ENCODE peak calls at places on chromosomes 13 and 19, in ten cellular contexts. P is H54; D is anterior cingulate cortex; I is AG09319; G is dermis blood vessel endothelial cell; C is activated T-cell treated with anti-CD3 and anti-CD28 coated beads for 1 hour; K is fibroblast of the aortic adventitia; V is aorta; F is colonic mucosa; Y is Jurkat, Clone E6-1. B is an unnamed sample.

GRCh38 chr19:57903298-57904174 is 12.9 kb downstream of the ZNF417 start:
- DNase-seq in G (peak; percentile 54), D (no peak), V (no peak), K (peak; percentile 59), F (no peak), C (no peak), P (peak; percentile 19), I (no peak), Y (peak; percentile 36), B (peak; percentile 79)

GRCh38 chr19:1003283-1003682 is 3.1 kb downstream of the GRIN3B start:
- DNase-seq in C (no peak), G (no peak), P (no peak), V (no peak), I (no peak), Y (no peak), F (no peak), K (no peak), D (no peak), B (no peak)

GRCh38 chr19:55640577-55641375 is at the start of gene ZNF580:
- DNase-seq in F (peak; percentile 58), Y (no peak), P (peak; percentile 94), D (peak; percentile 28), G (peak; percentile 70), C (no peak), K (peak; percentile 71), V (peak; percentile 90), I (peak; percentile 38), B (peak; percentile 73)

GRCh38 chr19:44585371-44586141 is 27.8 kb upstream of the IGSF23 start:
- DNase-seq in K (peak; percentile 62), D (no peak), P (no peak), V (no peak), I (no peak), G (peak; percentile 40), Y (no peak), C (no peak), F (no peak), B (no peak)

GRCh38 chr13:35927554-35927953 is 203.6 kb downstream of the DCLK1 start:
- DNase-seq in I (no peak), K (peak; percentile 91), D (no peak), G (peak; percentile 14), C (no peak), P (peak; percentile 28), Y (no peak), F (peak; percentile 20), V (no peak), B (no peak)

GRCh38 chr13:88000239-88000638 is 329.1 kb downstream of the SLITRK5 start:
- DNase-seq in K (no peak), V (no peak), G (no peak), P (no peak), Y (no peak), D (no peak), C (no peak), I (no peak), F (no peak), B (no peak)

GRCh38 chr19:51994048-51994644 is 7.5 kb upstream of the ZNF350 start:
- DNase-seq in G (no peak), F (no peak), D (no peak), V (no peak), K (peak; percentile 5), C (no peak), I (no peak), P (no peak), Y (no peak), B (no peak)

GRCh38 chr13:43516401-43516826 is 270.4 kb downstream of the ENOX1 start:
- DNase-seq in K (peak; percentile 96), D (no peak), F (no peak), Y (no peak), P (no peak), C (no peak), I (peak; percentile 67), V (no peak), G (no peak), B (no peak)

GRCh38 chr13:48155850-48156249 is 60.9 kb upstream of the MED4 start:
- DNase-seq in G (peak; percentile 87), I (no peak), V (no peak), Y (peak; percentile 75), P (peak; percentile 7), C (no peak), D (no peak), K (peak; percentile 61), F (no peak), B (no peak)

GRCh38 chr13:105365831-105366230 is 1169.6 kb downstream of the EFNB2 start:
- DNase-seq in D (no peak), Y (no peak), V (no peak), P (no peak), K (no peak), G (no peak), F (no peak), C (no peak), I (no peak), B (no peak)

GRCh38 chr13:114064516-114065140 is 67.8 kb downstream of the RASA3 start:
- DNase-seq in D (no peak), P (no peak), Y (no peak), K (peak; percentile 61), G (peak; percentile 26), F (no peak), I (no peak), C (no peak), V (no peak), B (no peak)

GRCh38 chr19:4512070-4512469 is 6.2 kb downstream of the PLIN4 start:
- DNase-seq in Y (no peak), G (no peak), I (no peak), P (no peak), C (no peak), K (no peak), F (no peak), V (no peak), D (no peak), B (no peak)

GRCh38 chr13:46492946-46493345 is 60.0 kb upstream of the LRCH1 start:
- DNase-seq in F (no peak), K (peak; percentile 81), C (no peak), D (no peak), Y (peak; percentile 40), G (peak; percentile 77), P (peak; percentile 6), V (no peak), I (no peak), B (no peak)

GRCh38 chr19:55699221-55699620 is 24.2 kb downstream of the EPN1 start:
- DNase-seq in K (no peak), Y (no peak), F (no peak), V (peak; percentile 43), D (no peak), G (no peak), C (no peak), P (no peak), I (no peak), B (peak; percentile 29)

GRCh38 chr13:67515895-67516294 is 285.8 kb upstream of the PCDH9 start:
- DNase-seq in C (no peak), P (no peak), K (peak; percentile 0), Y (no peak), V (no peak), F (no peak), D (no peak), I (no peak), G (no peak), B (no peak)

GRCh38 chr13:113952151-113952982 is 21.5 kb downstream of the C13orf46 start:
- DNase-seq in F (no peak), I (no peak), V (peak; percentile 72), G (no peak), D (no peak), P (no peak), Y (no peak), K (no peak), C (no peak), B (no peak)

GRCh38 chr13:108496364-108497215 is 132.8 kb upstream of the MYO16 start:
- DNase-seq in K (no peak), G (no peak), F (no peak), C (no peak), D (no peak), V (no peak), Y (no peak), I (no peak), P (no peak), B (no peak)

GRCh38 chr13:96650301-96650886 is 343.9 kb downstream of the OXGR1 start:
- DNase-seq in Y (no peak), F (no peak), I (no peak), P (peak; percentile 4), K (peak; percentile 72), V (no peak), G (no peak), D (no peak), C (no peak), B (no peak)

GRCh38 chr19:28444371-28444770 is 768.6 kb downstream of the UQCRFS1 start:
- DNase-seq in I (no peak), P (no peak), C (no peak), K (no peak), V (no peak), D (no peak), F (no peak), G (no peak), Y (no peak), B (no peak)

GRCh38 chr19:38455031-38455430 is 21.5 kb downstream of the RYR1 start:
- DNase-seq in F (no peak), P (no peak), D (no peak), V (no peak), G (peak; percentile 41), Y (peak; percentile 17), I (no peak), K (peak; percentile 16), C (no peak), B (no peak)

GRCh38 chr19:34838248-34838647 is 65.2 kb upstream of the ZNF599 start:
- DNase-seq in I (no peak), V (no peak), Y (no peak), P (no peak), K (no peak), F (no peak), G (peak; percentile 60), D (no peak), C (no peak), B (no peak)

GRCh38 chr13:42735011-42735410 is 46.4 kb upstream of the FAM216B start:
- DNase-seq in D (no peak), Y (no peak), V (no peak), C (no peak), G (no peak), K (no peak), P (no peak), I (no peak), F (no peak), B (no peak)

GRCh38 chr19:2059422-2060201 is 8.6 kb upstream of the MKNK2 start:
- DNase-seq in Y (no peak), D (no peak), C (no peak), F (peak; percentile 93), I (peak; percentile 77), P (peak; percentile 78), G (peak; percentile 23), K (peak; percentile 88), V (peak; percentile 91), B (peak; percentile 98)

GRCh38 chr19:35005256-35005977 is 5.3 kb downstream of the GRAMD1A start:
- DNase-seq in C (no peak), P (no peak), V (no peak), G (no peak), I (no peak), Y (no peak), F (no peak), K (no peak), D (no peak), B (no peak)

GRCh38 chr19:17234911-17235617 is 9.0 kb downstream of the OCEL1 start:
- DNase-seq in I (no peak), G (peak; percentile 51), K (peak; percentile 43), D (no peak), P (peak; percentile 65), C (peak; percentile 40), F (peak; percentile 81), V (no peak), Y (peak; percentile 47), B (no peak)

GRCh38 chr19:47363758-47364529 is 14.8 kb downstream of the DHX34 start:
- DNase-seq in D (no peak), K (no peak), G (peak; percentile 84), P (no peak), Y (no peak), I (no peak), C (no peak), F (no peak), V (no peak), B (no peak)

GRCh38 chr13:50509771-50510441 is 333.6 kb downstream of the DLEU7 start:
- DNase-seq in I (no peak), K (peak; percentile 63), Y (no peak), G (no peak), P (peak; percentile 16), V (no peak), F (no peak), D (no peak), C (no peak), B (no peak)

GRCh38 chr13:33251131-33251629 is 34.4 kb downstream of the STARD13 start:
- DNase-seq in D (no peak), F (no peak), P (peak; percentile 36), C (no peak), G (peak; percentile 93), K (peak; percentile 95), Y (no peak), V (no peak), I (peak; percentile 88), B (no peak)

B was measured in left lobe of liver.